ENCODE peak calls at places on chromosomes 5 and 9, in four cellular contexts. Q is left ventricle myocardium inferior, E is cardiac muscle cell, U is DND-41. D is an unnamed sample.

GRCh38 chr9:75085640-75086039 is 2.3 kb downstream of the NMRK1 start:
- DNase-seq in Q (no peak), E (no peak), U (no peak), D (no peak)

GRCh38 chr5:173825215-173825865 is 62.8 kb upstream of the CPEB4 start:
- DNase-seq in Q (no peak), E (peak; percentile 50), U (no peak), D (no peak)

GRCh38 chr5:177600458-177601018 is 606 bp downstream of the B4GALT7 start:
- DNase-seq in Q (no peak), E (peak; percentile 36), U (no peak), D (no peak)

GRCh38 chr5:33479321-33479720 is 38.6 kb downstream of the TARS1 start:
- DNase-seq in Q (no peak), E (no peak), U (no peak), D (no peak)

GRCh38 chr5:90193185-90193822 is 216.3 kb downstream of the CETN3 start:
- DNase-seq in Q (no peak), E (no peak), U (no peak), D (no peak)

GRCh38 chr5:110477923-110478322 is 248.5 kb downstream of the TMEM232 start:
- DNase-seq in Q (no peak), E (peak; percentile 54), U (no peak), D (no peak)

GRCh38 chr9:69919461-69920061 is 98.9 kb downstream of the CFAP95 start:
- DNase-seq in Q (no peak), E (peak; percentile 74), U (no peak), D (peak; percentile 11)

GRCh38 chr5:111277061-111277460 is 52.9 kb downstream of the CAMK4 start:
- DNase-seq in Q (no peak), E (no peak), U (no peak), D (no peak)

GRCh38 chr5:43685271-43685950 is 82.4 kb downstream of the NNT start:
- DNase-seq in Q (no peak), E (no peak), U (no peak), D (no peak)

GRCh38 chr5:172973931-172974330 is 9.6 kb upstream of the ATP6V0E1 start:
- DNase-seq in Q (no peak), E (peak; percentile 52), U (no peak), D (no peak)

GRCh38 chr5:181217111-181217804 is 5.8 kb upstream of the TRIM41 start:
- DNase-seq in Q (peak; percentile 53), E (peak; percentile 68), U (peak; percentile 58), D (peak; percentile 61)

GRCh38 chr9:27276182-27277030 is 20.5 kb downstream of the EQTN start:
- DNase-seq in Q (no peak), E (peak; percentile 76), U (no peak), D (no peak)

GRCh38 chr9:82115900-82116299 is 127.3 kb downstream of the SPATA31D1 start:
- DNase-seq in Q (no peak), E (no peak), U (no peak), D (no peak)

GRCh38 chr9:136587944-136588662 is 42.3 kb upstream of the NOTCH1 start:
- DNase-seq in Q (no peak), E (peak; percentile 54), U (peak; percentile 99), D (peak; percentile 37)

GRCh38 chr9:38132956-38133355 is 63.9 kb upstream of the SHB start:
- DNase-seq in Q (no peak), E (no peak), U (no peak), D (no peak)

GRCh38 chr9:117095116-117095515 is 319.7 kb downstream of the ASTN2 start:
- DNase-seq in Q (no peak), E (peak; percentile 17), U (no peak), D (no peak)

GRCh38 chr5:135243194-135244191 is 155.5 kb downstream of the MACROH2A1 start:
- DNase-seq in Q (peak; percentile 39), E (peak; percentile 61), U (peak; percentile 2), D (no peak)

GRCh38 chr9:113950195-113951031 is 74.3 kb downstream of the ZNF618 start:
- DNase-seq in Q (no peak), E (no peak), U (no peak), D (no peak)

GRCh38 chr5:12901696-12902095 is 997.5 kb upstream of the CTNND2 start:
- DNase-seq in Q (no peak), E (no peak), U (no peak), D (no peak)

GRCh38 chr5:84086517-84086916 is 298.2 kb downstream of the EDIL3 start:
- DNase-seq in Q (no peak), E (no peak), U (no peak), D (no peak)

GRCh38 chr9:36997414-36997813 is 36.7 kb downstream of the PAX5 start:
- DNase-seq in Q (no peak), E (peak; percentile 23), U (no peak), D (no peak)

GRCh38 chr9:109708507-109708945 is 71.5 kb upstream of the PALM2AKAP2 start:
- DNase-seq in Q (no peak), E (no peak), U (no peak), D (no peak)

GRCh38 chr9:114274217-114274616 is 48.7 kb upstream of the ORM1 start:
- DNase-seq in Q (peak; percentile 4), E (no peak), U (no peak), D (no peak)

GRCh38 chr5:133292300-133292699 is 240.5 kb downstream of the HSPA4 start:
- DNase-seq in Q (no peak), E (no peak), U (no peak), D (no peak)

GRCh38 chr5:32173394-32174010 is 617 bp downstream of the GOLPH3 start:
- DNase-seq in Q (peak; percentile 54), E (peak; percentile 71), U (peak; percentile 46), D (peak; percentile 49)

GRCh38 chr9:112224401-112225289 is 49.5 kb upstream of the SUSD1 start:
- DNase-seq in Q (no peak), E (peak; percentile 32), U (no peak), D (no peak)

GRCh38 chr5:60535198-60535597 is 164.8 kb downstream of the DEPDC1B start:
- DNase-seq in Q (no peak), E (no peak), U (no peak), D (no peak)

GRCh38 chr5:115758356-115758755 is 58.1 kb downstream of the CDO1 start:
- DNase-seq in Q (no peak), E (no peak), U (no peak), D (no peak)

GRCh38 chr9:6367128-6367741 is 39.1 kb downstream of the TPD52L3 start:
- DNase-seq in Q (no peak), E (peak; percentile 29), U (no peak), D (no peak)

GRCh38 chr9:82488702-82489578 is 500.4 kb downstream of the SPATA31D1 start:
- DNase-seq in Q (no peak), E (peak; percentile 87), U (no peak), D (no peak)

GRCh38 chr9:19184144-19184917 is 46.2 kb upstream of the DENND4C start:
- DNase-seq in Q (peak; percentile 70), E (peak; percentile 84), U (peak; percentile 80), D (peak; percentile 69)

GRCh38 chr9:19181556-19181955 is 48.9 kb upstream of the DENND4C start:
- DNase-seq in Q (no peak), E (no peak), U (no peak), D (no peak)

GRCh38 chr9:19186240-19186639 is 44.3 kb upstream of the DENND4C start:
- DNase-seq in Q (no peak), E (no peak), U (no peak), D (no peak)

GRCh38 chr9:19181002-19181401 is 49.5 kb upstream of the DENND4C start:
- DNase-seq in Q (no peak), E (no peak), U (no peak), D (no peak)

DNA sequence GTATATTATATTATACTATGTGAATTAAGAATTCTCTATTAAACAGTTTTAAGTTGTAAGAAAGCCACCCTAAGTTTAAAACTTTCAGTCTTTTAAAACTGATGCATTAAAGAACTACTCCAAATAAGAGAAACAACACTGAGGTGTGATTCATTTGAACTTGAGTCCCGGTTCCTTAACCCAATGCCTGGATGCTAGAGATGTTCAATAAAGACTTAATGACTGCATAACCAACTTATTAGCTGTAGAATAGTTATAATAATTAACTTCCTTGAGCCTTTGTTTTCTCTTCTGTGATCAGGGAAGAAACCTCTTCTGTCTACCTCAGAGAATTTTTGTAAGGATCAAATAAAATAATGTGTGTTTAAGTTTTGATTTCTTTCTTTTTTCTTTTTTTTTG is 45.3 kb upstream of the DENND4C start:
- DNase-seq in Q (no peak), E (no peak), U (no peak), D (no peak)
- H3K27ac ChIP-seq in Q (peak overlapping the region; percentile 91), E (no peak overlapping the region), U (no peak overlapping the region), D (peak overlapping the region; percentile 60)

GRCh38 chr5:58963361-58963760 is 380.5 kb downstream of the RAB3C start:
- DNase-seq in Q (no peak), E (no peak), U (no peak), D (no peak)
- H3K4me1 ChIP-seq in Q (no peaks in the 10 kb centered on the region), E (no peaks in the 10 kb centered on the region), U (no peaks in the 10 kb centered on the region), D (no peaks in the 10 kb centered on the region)

GRCh38 chr9:76297721-76298239 is 96.4 kb downstream of the RFK start:
- DNase-seq in Q (peak; percentile 34), E (peak; percentile 63), U (no peak), D (no peak)
- H3K4me3 ChIP-seq in Q (peak overlapping the region; percentile 21), E (no peak overlapping the region), U (no peak overlapping the region), D (no peak overlapping the region)

DNA sequence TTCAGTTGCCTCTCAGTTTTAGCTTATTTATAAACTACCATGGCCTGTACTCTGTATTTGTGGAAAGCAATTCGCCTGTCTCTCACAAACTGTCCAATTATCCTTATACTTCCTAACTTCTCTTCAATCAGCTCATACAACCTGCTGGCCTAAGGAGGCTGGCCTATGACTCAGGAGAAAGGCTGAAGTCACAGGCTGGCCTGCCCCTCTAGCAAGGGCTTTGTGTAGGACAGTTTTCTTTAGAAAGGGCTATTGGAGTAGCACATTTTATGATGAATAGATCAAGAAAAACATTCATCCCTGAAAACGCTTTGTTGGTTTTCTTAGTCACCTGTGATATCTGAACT is 988.7 kb upstream of the ARRDC3 start:
- DNase-seq in Q (no peak), E (no peak), U (no peak), D (no peak)
- H3K27ac ChIP-seq in Q (no peak overlapping the region), E (no peak overlapping the region), U (no peak overlapping the region), D (no peak overlapping the region)

D was measured in CD8-positive, alpha-beta memory T cell.